ENCODE peak calls at places on chromosomes 4 and X, in four cellular contexts. One of them, this sample, is unnamed.

GRCh38 chrX:110086162-110086915 is 83.4 kb downstream of the TMEM164 start:
- DNase-seq in tibial nerve: no peak
- DNase-seq in HuH-7: no peak
- DNase-seq in amygdala: no peak
- DNase-seq in this sample: no peak

GRCh38 chr4:53321151-53321987 is 44.5 kb downstream of the SCFD2 start:
- DNase-seq in tibial nerve: no peak
- DNase-seq in HuH-7: no peak
- DNase-seq in amygdala: no peak
- DNase-seq in this sample: no peak

GRCh38 chrX:40083120-40083978 is 14.4 kb downstream of the BCOR start:
- DNase-seq in tibial nerve: no peak
- DNase-seq in HuH-7: no peak
- DNase-seq in amygdala: no peak
- DNase-seq in this sample: no peak

GRCh38 chr4:184279496-184280082 is 61.9 kb upstream of the ENPP6 start:
- DNase-seq in tibial nerve: no peak
- DNase-seq in HuH-7: no peak
- DNase-seq in amygdala: no peak
- DNase-seq in this sample: peak; percentile 43

GRCh38 chr4:144399927-144400326 is 246.0 kb upstream of the HHIP start:
- DNase-seq in tibial nerve: no peak
- DNase-seq in HuH-7: no peak
- DNase-seq in amygdala: no peak
- DNase-seq in this sample: no peak

GRCh38 chrX:45508459-45508858 is 307.8 kb upstream of the DIPK2B start:
- DNase-seq in tibial nerve: no peak
- DNase-seq in HuH-7: no peak
- DNase-seq in amygdala: no peak
- DNase-seq in this sample: no peak

GRCh38 chr4:24781999-24782745 is 13.2 kb upstream of the SOD3 start:
- DNase-seq in tibial nerve: no peak
- DNase-seq in HuH-7: no peak
- DNase-seq in amygdala: no peak
- DNase-seq in this sample: no peak

GRCh38 chrX:134682081-134682480 is 23.8 kb upstream of the PLAC1 start:
- DNase-seq in tibial nerve: no peak
- DNase-seq in HuH-7: no peak
- DNase-seq in amygdala: no peak
- DNase-seq in this sample: no peak

GRCh38 chrX:37010496-37010895 is 2.3 kb downstream of the FAM47C start:
- DNase-seq in tibial nerve: no peak
- DNase-seq in HuH-7: no peak
- DNase-seq in amygdala: no peak
- DNase-seq in this sample: no peak

GRCh38 chr4:15653864-15654391 is 1.2 kb downstream of the FBXL5 start:
- DNase-seq in tibial nerve: no peak
- DNase-seq in HuH-7: no peak
- DNase-seq in amygdala: no peak
- DNase-seq in this sample: no peak

GRCh38 chr4:100907465-100908454 is 389.9 kb upstream of the EMCN start:
- DNase-seq in tibial nerve: no peak
- DNase-seq in HuH-7: no peak
- DNase-seq in amygdala: no peak
- DNase-seq in this sample: no peak

GRCh38 chr4:184968784-184969201 is 49.5 kb upstream of the HELT start:
- DNase-seq in tibial nerve: no peak
- DNase-seq in HuH-7: no peak
- DNase-seq in amygdala: no peak
- DNase-seq in this sample: no peak

GRCh38 chr4:71669291-71669690 is 114.6 kb downstream of the GC start:
- DNase-seq in tibial nerve: no peak
- DNase-seq in HuH-7: no peak
- DNase-seq in amygdala: no peak
- DNase-seq in this sample: no peak

GRCh38 chr4:94488667-94489066 is 36.9 kb downstream of the PDLIM5 start:
- DNase-seq in tibial nerve: no peak
- DNase-seq in HuH-7: no peak
- DNase-seq in amygdala: no peak
- DNase-seq in this sample: no peak

GRCh38 chr4:168380290-168380689 is 61.7 kb upstream of the DDX60 start:
- DNase-seq in tibial nerve: no peak
- DNase-seq in HuH-7: no peak
- DNase-seq in amygdala: no peak
- DNase-seq in this sample: no peak

This sample was measured in stimulated activated effector memory CD8-positive, alpha-beta T cell treated with anti-CD3 and anti-CD28 coated beads, Interleukin-12 subunit alpha, Interleukin-12 subunit beta, amount 100 ng/mL, for 72 hours.